ENCODE peak calls at places on chromosomes 7 and 10, in seven cellular contexts. L, M, H, C, A, U and F are unnamed samples.

GRCh38 chr10:124703778-124704427 is 40.3 kb downstream of the FAM53B start:
- DNase-seq in L (no peak), M (peak; percentile 95), H (no peak), C (no peak), A (peak; percentile 92), U (peak; percentile 88), F (no peak)

GRCh38 chr7:8433477-8434289 is at the start of gene NXPH1:
- DNase-seq in L (no peak), M (peak; percentile 48), H (no peak), C (no peak), A (no peak), U (no peak), F (no peak)

GRCh38 chr7:1144269-1144771 is 15.7 kb downstream of the ZFAND2A start:
- DNase-seq in L (no peak), M (peak; percentile 74), H (no peak), C (no peak), A (peak; percentile 73), U (peak; percentile 44), F (no peak)

GRCh38 chr7:12249706-12250105 is 38.6 kb downstream of the TMEM106B start:
- DNase-seq in L (no peak), M (no peak), H (no peak), C (no peak), A (no peak), U (no peak), F (no peak)

GRCh38 chr10:8389630-8390029 is 335.1 kb downstream of the GATA3 start:
- DNase-seq in L (no peak), M (no peak), H (no peak), C (no peak), A (no peak), U (no peak), F (no peak)

GRCh38 chr7:134016223-134016941 is 110.8 kb upstream of the LRGUK start:
- DNase-seq in L (no peak), M (no peak), H (no peak), C (no peak), A (no peak), U (no peak), F (no peak)

GRCh38 chr10:93211989-93212388 is 138.3 kb downstream of the CYP26A1 start:
- DNase-seq in L (no peak), M (peak; percentile 58), H (no peak), C (no peak), A (no peak), U (no peak), F (no peak)

GRCh38 chr7:130490888-130491771 is 755 bp upstream of the MEST start:
- DNase-seq in L (peak; percentile 20), M (peak; percentile 77), H (peak; percentile 31), C (peak; percentile 56), A (peak; percentile 58), U (peak; percentile 37), F (no peak)

GRCh38 chr7:28599411-28599810 is 187.1 kb downstream of the CREB5 start:
- DNase-seq in L (no peak), M (no peak), H (no peak), C (no peak), A (no peak), U (no peak), F (no peak)

GRCh38 chr7:104126411-104126841 is 81.4 kb downstream of the ORC5 start:
- DNase-seq in L (no peak), M (no peak), H (no peak), C (no peak), A (no peak), U (no peak), F (no peak)

GRCh38 chr7:114910787-114911186 is 11.1 kb upstream of the MDFIC start:
- DNase-seq in L (no peak), M (no peak), H (no peak), C (no peak), A (no peak), U (no peak), F (no peak)

GRCh38 chr10:110524864-110525242 is 27.1 kb downstream of the DUSP5 start:
- DNase-seq in L (no peak), M (no peak), H (no peak), C (no peak), A (no peak), U (no peak), F (no peak)

GRCh38 chr10:29546773-29547313 is 87.9 kb downstream of the SVIL start:
- DNase-seq in L (no peak), M (no peak), H (no peak), C (no peak), A (no peak), U (no peak), F (no peak)

GRCh38 chr10:80144302-80145131 is 12.0 kb downstream of the PLAC9 start:
- DNase-seq in L (peak; percentile 7), M (peak; percentile 68), H (no peak), C (peak; percentile 31), A (no peak), U (no peak), F (peak; percentile 86)

GRCh38 chr7:23477962-23478866 is 7.9 kb upstream of the IGF2BP3 start:
- DNase-seq in L (no peak), M (no peak), H (no peak), C (no peak), A (no peak), U (no peak), F (no peak)